ENCODE peak calls at places on chromosomes 3 and 15, in four cellular contexts. J is spleen, Q is heart left ventricle, Y is stomach. V is an unnamed sample. For H3K36me3, the result is how much of the 10 kb centered on the place peaks cover.

GRCh38 chr3:185715091-185715490 is 109.8 kb downstream of the IGF2BP2 start:
- DNase-seq in J (no peak), Q (no peak), Y (no peak), V (peak)

GRCh38 chr3:107861904-107862303 is 228.9 kb downstream of the CD47 start:
- DNase-seq in J (no peak), Q (no peak), Y (no peak), V (no peak)

GRCh38 chr3:134357914-134358811 is 16.1 kb downstream of the AMOTL2 start:
- DNase-seq in J (peak), Q (no peak), Y (peak), V (peak)

GRCh38 chr15:25240461-25241021 is 198.3 kb downstream of the UBE3A start:
- DNase-seq in J (peak), Q (peak), Y (no peak), V (no peak)

GRCh38 chr3:144429719-144430121 is 458.1 kb downstream of the DIPK2A start:
- DNase-seq in J (no peak), Q (no peak), Y (no peak), V (no peak)

GRCh38 chr15:96409231-96410138 is 79.0 kb downstream of the NR2F2 start:
- DNase-seq in J (no peak), Q (no peak), Y (no peak), V (no peak)

GRCh38 chr3:29099296-29099695 is 181.6 kb upstream of the RBMS3 start:
- DNase-seq in J (no peak), Q (no peak), Y (no peak), V (no peak)

GRCh38 chr3:171660126-171660661 is 150.1 kb downstream of the PLD1 start:
- DNase-seq in J (no peak), Q (no peak), Y (no peak), V (no peak)

GRCh38 chr3:192608756-192609155 is 118.6 kb downstream of the FGF12 start:
- DNase-seq in J (no peak), Q (no peak), Y (no peak), V (no peak)

GRCh38 chr3:123841476-123842238 is 42.5 kb downstream of the MYLK start:
- DNase-seq in J (no peak), Q (no peak), Y (no peak), V (no peak)

GRCh38 chr3:194736896-194737600 is 51.4 kb downstream of the FAM43A start:
- DNase-seq in J (no peak), Q (no peak), Y (no peak), V (no peak)

GRCh38 chr3:44045476-44046275 is 196.0 kb upstream of the TOPAZ1 start:
- DNase-seq in J (peak), Q (peak), Y (peak), V (no peak)

GRCh38 chr3:120258009-120258408 is 27.0 kb downstream of the GPR156 start:
- DNase-seq in J (no peak), Q (no peak), Y (no peak), V (no peak)

GRCh38 chr3:112568642-112569041 is 6.8 kb downstream of the SLC35A5 start:
- DNase-seq in J (no peak), Q (no peak), Y (no peak), V (no peak)

GRCh38 chr3:84439476-84439875 is 519.3 kb upstream of the CADM2 start:
- DNase-seq in J (no peak), Q (no peak), Y (no peak), V (no peak)

GRCh38 chr3:129481783-129482332 is 41.8 kb downstream of the IFT122 start:
- DNase-seq in J (no peak), Q (peak), Y (peak), V (peak)

GRCh38 chr15:64865998-64866520 is 24.3 kb downstream of the PLEKHO2 start:
- DNase-seq in J (no peak), Q (no peak), Y (no peak), V (no peak)

GRCh38 chr3:62415312-62415791 is 42.0 kb upstream of the FEZF2 start:
- DNase-seq in J (no peak), Q (no peak), Y (no peak), V (no peak)

DNA sequence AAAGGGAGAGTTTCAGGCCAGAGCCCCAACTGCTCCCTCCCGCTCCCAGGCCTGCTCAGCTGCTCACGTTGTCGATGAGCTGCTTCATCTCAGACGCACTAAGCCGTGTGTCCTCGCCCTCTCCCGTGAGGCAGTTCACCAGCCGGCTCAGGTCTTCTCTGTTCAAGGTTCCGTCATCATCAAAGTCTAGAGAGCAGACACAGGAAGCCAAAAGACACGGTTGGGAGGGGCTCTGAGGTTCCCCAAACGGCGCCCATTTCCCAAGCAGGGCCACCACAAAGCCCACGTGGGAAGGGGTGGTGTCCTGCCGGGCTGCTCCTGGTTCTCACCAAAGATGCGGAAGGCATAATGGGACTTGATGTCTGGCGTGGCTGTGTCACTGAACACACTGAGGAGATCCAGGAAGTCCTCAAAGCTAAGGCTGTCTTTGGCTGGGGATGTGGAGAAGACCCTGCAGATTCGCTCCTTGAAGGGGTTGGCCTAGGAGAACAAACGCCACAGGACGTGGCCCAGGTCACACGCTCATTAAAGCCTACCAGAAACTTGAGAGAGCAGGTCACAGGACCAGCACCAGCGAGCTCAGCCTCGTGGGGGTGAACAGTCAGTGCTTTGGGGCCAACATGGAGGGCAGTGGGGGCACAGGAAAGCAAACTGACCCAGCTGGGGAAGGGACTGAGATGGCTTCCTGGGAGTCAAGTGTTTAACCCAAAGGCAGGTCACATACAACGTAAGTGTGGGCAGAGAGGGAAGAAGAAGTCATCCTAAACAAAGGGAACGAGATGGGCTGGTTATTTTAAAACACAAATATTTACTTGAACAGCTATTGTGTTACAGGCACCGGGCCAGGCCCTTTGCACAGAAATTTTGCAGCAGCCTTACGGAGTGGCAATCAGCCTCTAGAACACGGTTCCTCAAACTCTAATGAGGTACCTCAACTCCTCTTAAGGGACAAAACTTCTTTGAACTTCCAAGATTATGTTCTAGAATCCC is 2.4 kb downstream of the CIB1 start:
- DNase-seq in J (peak), Q (no peak), Y (peak), V (peak)
- TF ChIP-seq POLR2A in J (peak), Q (no peak), Y (no peak), V (peak)

GRCh38 chr3:16295298-16295890 is 30.4 kb downstream of the OXNAD1 start:
- DNase-seq in J (no peak), Q (no peak), Y (no peak), V (no peak)
- H3K36me3 ChIP-seq in J (under half), Q (under half), Y (half or more), V (under half)

DNA sequence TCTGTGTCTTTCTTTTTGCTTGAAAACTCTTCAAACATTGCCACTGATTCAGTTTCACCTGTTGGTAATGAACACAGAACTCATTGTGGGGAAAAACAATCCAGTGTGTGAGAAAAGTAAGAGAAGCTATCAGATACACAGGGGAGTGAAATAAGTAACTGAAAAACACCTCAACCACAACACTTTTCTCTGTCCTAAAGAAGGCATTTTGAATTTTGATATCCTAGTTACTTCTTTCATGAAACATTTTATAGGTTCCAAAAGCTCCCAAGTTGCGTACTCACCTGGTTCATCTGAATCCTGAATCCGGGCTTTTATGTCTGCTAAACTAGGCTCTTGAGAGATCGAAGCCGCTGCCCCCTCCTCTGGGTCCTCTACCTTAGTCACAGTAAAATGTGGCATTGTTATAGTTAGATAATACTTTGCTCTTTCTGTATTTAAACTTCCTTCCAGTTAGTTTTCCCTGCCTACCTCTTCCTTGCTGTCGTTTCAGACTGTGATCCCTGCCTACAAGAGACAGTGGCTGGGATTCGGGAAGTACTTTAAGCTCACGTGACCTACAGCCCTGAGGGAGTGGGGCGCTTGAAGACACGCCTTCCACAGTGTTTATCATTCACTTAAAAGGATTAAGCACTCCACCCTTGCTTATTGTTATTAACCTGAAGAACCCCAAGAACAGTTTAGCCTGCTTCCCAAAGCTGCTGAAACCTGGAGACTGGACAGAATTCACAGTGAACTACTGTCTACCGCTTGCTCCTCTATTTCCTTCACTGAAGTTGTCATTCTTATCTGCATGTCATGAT is 19.1 kb downstream of the SLC12A6 start:
- DNase-seq in J (no peak), Q (peak), Y (peak), V (peak)
- TF ChIP-seq POLR2A in J (peak), Q (no peak), Y (no peak), V (peak)

DNA sequence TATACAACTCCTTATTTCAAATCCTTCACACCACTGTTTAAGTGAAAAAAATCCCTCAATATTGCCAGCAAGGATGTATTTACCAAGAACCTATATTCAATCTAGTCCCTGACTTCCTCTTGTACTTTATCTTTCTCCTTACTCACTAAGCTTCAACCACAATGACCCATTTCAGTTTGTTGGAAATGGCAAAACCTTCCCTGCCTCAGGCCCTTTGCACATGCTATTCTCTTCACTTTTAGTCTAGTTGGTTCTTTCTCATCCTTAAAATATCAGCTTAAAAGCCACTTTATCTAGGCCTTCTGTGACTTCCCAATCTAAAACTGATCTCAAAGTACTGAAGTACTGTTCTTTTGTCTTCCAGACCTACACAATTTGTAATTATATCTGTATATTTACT is 81.3 kb upstream of the ACTC1 start:
- DNase-seq in J (no peak), Q (no peak), Y (no peak), V (no peak)
- H3K36me3 ChIP-seq in J (half or more), Q (under half), Y (half or more), V (under half)

GRCh38 chr15:57677206-57677605 is 29.3 kb upstream of the POLR2M start:
- DNase-seq in J (no peak), Q (no peak), Y (no peak), V (no peak)

GRCh38 chr15:57675481-57676181 is 30.9 kb upstream of the POLR2M start:
- DNase-seq in J (no peak), Q (no peak), Y (no peak), V (no peak)

GRCh38 chr15:57681011-57681410 is 25.5 kb upstream of the POLR2M start:
- DNase-seq in J (no peak), Q (no peak), Y (no peak), V (peak)

GRCh38 chr15:57680021-57680420 is 26.5 kb upstream of the POLR2M start:
- DNase-seq in J (no peak), Q (no peak), Y (no peak), V (no peak)

DNA sequence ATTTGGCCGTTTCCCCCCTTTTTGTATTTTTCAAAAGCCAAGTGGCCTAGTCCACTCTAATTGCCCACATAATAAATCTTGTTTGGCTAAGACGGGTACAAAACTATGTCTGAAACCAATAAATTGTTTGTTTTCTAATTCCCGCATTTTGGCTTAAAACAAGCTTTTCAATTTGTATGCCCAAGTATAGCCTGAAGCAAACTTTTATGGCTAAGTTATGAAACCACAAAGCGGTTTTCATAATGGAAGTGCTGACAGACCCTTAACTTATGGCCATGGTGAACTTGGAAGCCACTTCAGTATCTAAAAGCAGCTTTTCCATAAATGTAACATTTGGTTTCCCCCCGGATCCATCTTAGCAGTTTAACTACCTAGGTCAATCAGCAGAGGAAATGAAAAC is 29.9 kb upstream of the POLR2M start:
- DNase-seq in J (no peak), Q (no peak), Y (no peak), V (no peak)
- TF ChIP-seq POLR2A in J (no peak), Q (no peak), Y (no peak), V (no peak)

DNA sequence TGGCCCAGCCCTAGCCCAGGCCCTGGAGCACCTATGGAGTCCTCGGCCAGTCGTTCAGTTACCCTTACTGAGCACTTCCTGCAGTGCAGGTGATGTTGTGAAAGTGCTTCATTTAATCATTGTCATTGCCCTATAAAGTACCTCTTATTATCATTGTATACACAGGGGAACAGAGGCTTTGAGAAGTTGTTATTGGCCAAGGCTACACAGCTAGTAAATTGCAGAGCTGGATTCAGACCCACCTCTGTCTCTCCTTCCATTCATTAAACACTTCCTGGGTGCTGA is 9.8 kb downstream of the RPL32 start:
- DNase-seq in J (no peak), Q (no peak), Y (no peak), V (no peak)
- H3K36me3 ChIP-seq in J (half or more), Q (half or more), Y (half or more), V (under half)